ENCODE peak calls at places on chromosomes 1 and 21, in seven cellular contexts. One of them, this sample, is unnamed.

GRCh38 chr1:93937997-93938396 is 28.8 kb upstream of the GCLM start:
- DNase-seq in fibroblast of lung: no peak
- DNase-seq in GM10248: no peak
- DNase-seq in NCI-H187: no peak
- DNase-seq in AG08396: no peak
- DNase-seq in activated CD8-positive, alpha-beta memory T cell treated with anti-CD3 and anti-CD28 coated beads for 48 hours: no peak
- DNase-seq in NCI-H1417: no peak
- DNase-seq in this sample: no peak

GRCh38 chr21:28745131-28746055 is 247.3 kb downstream of the LTN1 start:
- DNase-seq in GM10248: peak
- DNase-seq in NCI-H187: peak
- DNase-seq in activated CD8-positive, alpha-beta memory T cell treated with anti-CD3 and anti-CD28 coated beads for 48 hours: peak
- DNase-seq in AG08396: peak
- DNase-seq in fibroblast of lung: peak
- DNase-seq in NCI-H1417: peak
- DNase-seq in this sample: peak

GRCh38 chr1:175132456-175132855 is 60.1 kb downstream of the KIAA0040 start:
- DNase-seq in AG08396: peak
- DNase-seq in fibroblast of lung: peak
- DNase-seq in GM10248: no peak
- DNase-seq in NCI-H187: no peak
- DNase-seq in NCI-H1417: no peak
- DNase-seq in activated CD8-positive, alpha-beta memory T cell treated with anti-CD3 and anti-CD28 coated beads for 48 hours: no peak
- DNase-seq in this sample: no peak

GRCh38 chr1:233237623-233238022 is 57.9 kb downstream of the PCNX2 start:
- DNase-seq in AG08396: no peak
- DNase-seq in activated CD8-positive, alpha-beta memory T cell treated with anti-CD3 and anti-CD28 coated beads for 48 hours: no peak
- DNase-seq in fibroblast of lung: no peak
- DNase-seq in NCI-H187: no peak
- DNase-seq in NCI-H1417: no peak
- DNase-seq in GM10248: no peak
- DNase-seq in this sample: no peak

GRCh38 chr1:32797456-32797855 is 19.7 kb downstream of the YARS1 start:
- DNase-seq in NCI-H187: no peak
- DNase-seq in AG08396: no peak
- DNase-seq in GM10248: no peak
- DNase-seq in NCI-H1417: no peak
- DNase-seq in fibroblast of lung: no peak
- DNase-seq in activated CD8-positive, alpha-beta memory T cell treated with anti-CD3 and anti-CD28 coated beads for 48 hours: no peak
- DNase-seq in this sample: no peak

GRCh38 chr1:1171551-1172340 is 1.9 kb upstream of the TTLL10 start:
- DNase-seq in activated CD8-positive, alpha-beta memory T cell treated with anti-CD3 and anti-CD28 coated beads for 48 hours: no peak
- DNase-seq in NCI-H187: no peak
- DNase-seq in NCI-H1417: no peak
- DNase-seq in fibroblast of lung: no peak
- DNase-seq in AG08396: no peak
- DNase-seq in GM10248: no peak
- DNase-seq in this sample: no peak

GRCh38 chr1:226051356-226051755 is 11.2 kb upstream of the H3-3A start:
- DNase-seq in NCI-H187: no peak
- DNase-seq in GM10248: no peak
- DNase-seq in fibroblast of lung: no peak
- DNase-seq in activated CD8-positive, alpha-beta memory T cell treated with anti-CD3 and anti-CD28 coated beads for 48 hours: no peak
- DNase-seq in AG08396: peak
- DNase-seq in NCI-H1417: no peak
- DNase-seq in this sample: no peak

GRCh38 chr21:45430521-45431501 is 25.8 kb downstream of the COL18A1 start:
- DNase-seq in GM10248: no peak
- DNase-seq in activated CD8-positive, alpha-beta memory T cell treated with anti-CD3 and anti-CD28 coated beads for 48 hours: no peak
- DNase-seq in NCI-H1417: no peak
- DNase-seq in AG08396: no peak
- DNase-seq in fibroblast of lung: peak
- DNase-seq in NCI-H187: no peak
- DNase-seq in this sample: no peak

GRCh38 chr1:243543501-243543900 is 287.7 kb downstream of the SDCCAG8 start:
- DNase-seq in NCI-H1417: no peak
- DNase-seq in AG08396: no peak
- DNase-seq in GM10248: no peak
- DNase-seq in fibroblast of lung: no peak
- DNase-seq in NCI-H187: no peak
- DNase-seq in activated CD8-positive, alpha-beta memory T cell treated with anti-CD3 and anti-CD28 coated beads for 48 hours: no peak
- DNase-seq in this sample: no peak

GRCh38 chr1:230752407-230752806 is 5.2 kb downstream of the CAPN9 start:
- DNase-seq in AG08396: no peak
- DNase-seq in GM10248: no peak
- DNase-seq in NCI-H1417: peak
- DNase-seq in activated CD8-positive, alpha-beta memory T cell treated with anti-CD3 and anti-CD28 coated beads for 48 hours: no peak
- DNase-seq in NCI-H187: peak
- DNase-seq in fibroblast of lung: no peak
- DNase-seq in this sample: no peak

GRCh38 chr1:53062731-53063591 is 948 bp downstream of the PODN start:
- DNase-seq in NCI-H1417: no peak
- DNase-seq in activated CD8-positive, alpha-beta memory T cell treated with anti-CD3 and anti-CD28 coated beads for 48 hours: no peak
- DNase-seq in NCI-H187: no peak
- DNase-seq in fibroblast of lung: no peak
- DNase-seq in GM10248: peak
- DNase-seq in AG08396: peak
- DNase-seq in this sample: no peak

GRCh38 chr1:155989242-155989991 is 11.1 kb upstream of the ARHGEF2 start:
- DNase-seq in fibroblast of lung: peak
- DNase-seq in NCI-H187: peak
- DNase-seq in GM10248: peak
- DNase-seq in activated CD8-positive, alpha-beta memory T cell treated with anti-CD3 and anti-CD28 coated beads for 48 hours: peak
- DNase-seq in NCI-H1417: peak
- DNase-seq in AG08396: peak
- DNase-seq in this sample: peak

GRCh38 chr1:36883315-36883949 is 150.9 kb downstream of the GRIK3 start:
- DNase-seq in AG08396: peak
- DNase-seq in GM10248: no peak
- DNase-seq in fibroblast of lung: no peak
- DNase-seq in NCI-H187: no peak
- DNase-seq in activated CD8-positive, alpha-beta memory T cell treated with anti-CD3 and anti-CD28 coated beads for 48 hours: no peak
- DNase-seq in NCI-H1417: no peak
- DNase-seq in this sample: no peak

GRCh38 chr1:17023103-17023502 is 11.4 kb upstream of the ATP13A2 start:
- DNase-seq in AG08396: no peak
- DNase-seq in GM10248: no peak
- DNase-seq in fibroblast of lung: no peak
- DNase-seq in activated CD8-positive, alpha-beta memory T cell treated with anti-CD3 and anti-CD28 coated beads for 48 hours: no peak
- DNase-seq in NCI-H187: no peak
- DNase-seq in NCI-H1417: no peak
- DNase-seq in this sample: no peak

GRCh38 chr21:38639782-38640750 is 141.8 kb upstream of the ERG start:
- DNase-seq in AG08396: no peak
- DNase-seq in GM10248: no peak
- DNase-seq in NCI-H1417: no peak
- DNase-seq in activated CD8-positive, alpha-beta memory T cell treated with anti-CD3 and anti-CD28 coated beads for 48 hours: no peak
- DNase-seq in fibroblast of lung: no peak
- DNase-seq in NCI-H187: no peak
- DNase-seq in this sample: no peak

GRCh38 chr1:35745124-35745730 is 24.6 kb downstream of the CLSPN start:
- DNase-seq in AG08396: peak
- DNase-seq in NCI-H1417: no peak
- DNase-seq in activated CD8-positive, alpha-beta memory T cell treated with anti-CD3 and anti-CD28 coated beads for 48 hours: no peak
- DNase-seq in fibroblast of lung: no peak
- DNase-seq in GM10248: no peak
- DNase-seq in NCI-H187: no peak
- DNase-seq in this sample: no peak

GRCh38 chr1:81449786-81450185 is 350.9 kb upstream of the ADGRL2 start:
- DNase-seq in GM10248: no peak
- DNase-seq in NCI-H1417: no peak
- DNase-seq in AG08396: no peak
- DNase-seq in activated CD8-positive, alpha-beta memory T cell treated with anti-CD3 and anti-CD28 coated beads for 48 hours: no peak
- DNase-seq in NCI-H187: no peak
- DNase-seq in fibroblast of lung: no peak
- DNase-seq in this sample: no peak

GRCh38 chr1:41486053-41486891 is 1.8 kb upstream of the EDN2 start:
- DNase-seq in AG08396: no peak
- DNase-seq in NCI-H187: no peak
- DNase-seq in GM10248: peak
- DNase-seq in fibroblast of lung: no peak
- DNase-seq in NCI-H1417: no peak
- DNase-seq in activated CD8-positive, alpha-beta memory T cell treated with anti-CD3 and anti-CD28 coated beads for 48 hours: no peak
- DNase-seq in this sample: no peak

GRCh38 chr1:52970149-52970548 is 43.1 kb downstream of the SCP2 start:
- DNase-seq in NCI-H1417: peak
- DNase-seq in AG08396: no peak
- DNase-seq in fibroblast of lung: peak
- DNase-seq in NCI-H187: no peak
- DNase-seq in GM10248: no peak
- DNase-seq in activated CD8-positive, alpha-beta memory T cell treated with anti-CD3 and anti-CD28 coated beads for 48 hours: no peak
- DNase-seq in this sample: no peak

GRCh38 chr1:37471345-37472231 is 2.8 kb upstream of the ZC3H12A start:
- DNase-seq in NCI-H187: no peak
- DNase-seq in AG08396: peak
- DNase-seq in fibroblast of lung: peak
- DNase-seq in activated CD8-positive, alpha-beta memory T cell treated with anti-CD3 and anti-CD28 coated beads for 48 hours: no peak
- DNase-seq in NCI-H1417: peak
- DNase-seq in GM10248: no peak
- DNase-seq in this sample: no peak

GRCh38 chr21:44618909-44619308 is 7.0 kb downstream of the KRTAP10-8 start:
- DNase-seq in NCI-H187: no peak
- DNase-seq in activated CD8-positive, alpha-beta memory T cell treated with anti-CD3 and anti-CD28 coated beads for 48 hours: peak
- DNase-seq in NCI-H1417: no peak
- DNase-seq in GM10248: no peak
- DNase-seq in AG08396: no peak
- DNase-seq in fibroblast of lung: no peak
- DNase-seq in this sample: no peak

This sample was measured in stimulated activated CD8-positive, alpha-beta memory T cell treated with anti-CD3 and anti-CD28 coated beads, Interleukin-15, amount 100 ng/mL, for 48 hours.